ENCODE peak calls at places on chromosomes 16 and 17, in four cellular contexts. One of them, this sample, is unnamed.
A peak's percentile ranks its signal among the peaks of the same experiment; 100 is the strongest.

GRCh38 chr16:49858200-49859129 is 2.6 kb upstream of the ZNF423 start:
- DNase-seq in right atrium auricular region: no peak
- DNase-seq in stomach: no peak
- DNase-seq in heart left ventricle: peak; percentile 82
- DNase-seq in this sample: peak; percentile 87

GRCh38 chr16:85392756-85393673 is 220.1 kb upstream of the GSE1 start:
- DNase-seq in heart left ventricle: peak; percentile 34
- DNase-seq in right atrium auricular region: no peak
- DNase-seq in stomach: no peak
- DNase-seq in this sample: no peak

GRCh38 chr17:82089723-82090548 is 8.1 kb downstream of the FASN start:
- DNase-seq in right atrium auricular region: no peak
- DNase-seq in heart left ventricle: no peak
- DNase-seq in stomach: no peak
- DNase-seq in this sample: no peak

GRCh38 chr17:3695723-3696411 is at the start of gene P2RX5:
- DNase-seq in heart left ventricle: no peak
- DNase-seq in stomach: no peak
- DNase-seq in right atrium auricular region: no peak
- DNase-seq in this sample: no peak

GRCh38 chr16:10219742-10220141 is 37.5 kb upstream of the GRIN2A start:
- DNase-seq in heart left ventricle: no peak
- DNase-seq in stomach: no peak
- DNase-seq in right atrium auricular region: no peak
- DNase-seq in this sample: no peak

GRCh38 chr17:41772586-41773189 is 13.8 kb downstream of the JUP start:
- DNase-seq in right atrium auricular region: no peak
- DNase-seq in stomach: no peak
- DNase-seq in heart left ventricle: no peak
- DNase-seq in this sample: no peak

GRCh38 chr16:53504161-53504663 is 1.2 kb upstream of the AKTIP start:
- DNase-seq in heart left ventricle: peak; percentile 68
- DNase-seq in stomach: peak; percentile 36
- DNase-seq in right atrium auricular region: peak; percentile 80
- DNase-seq in this sample: peak; percentile 40

GRCh38 chr16:4487955-4488481 is 11.8 kb downstream of the HMOX2 start:
- DNase-seq in stomach: peak; percentile 42
- DNase-seq in heart left ventricle: no peak
- DNase-seq in right atrium auricular region: no peak
- DNase-seq in this sample: no peak

GRCh38 chr17:12070561-12070960 is 49.9 kb downstream of the MAP2K4 start:
- DNase-seq in heart left ventricle: no peak
- DNase-seq in stomach: no peak
- DNase-seq in right atrium auricular region: no peak
- DNase-seq in this sample: no peak

DNA sequence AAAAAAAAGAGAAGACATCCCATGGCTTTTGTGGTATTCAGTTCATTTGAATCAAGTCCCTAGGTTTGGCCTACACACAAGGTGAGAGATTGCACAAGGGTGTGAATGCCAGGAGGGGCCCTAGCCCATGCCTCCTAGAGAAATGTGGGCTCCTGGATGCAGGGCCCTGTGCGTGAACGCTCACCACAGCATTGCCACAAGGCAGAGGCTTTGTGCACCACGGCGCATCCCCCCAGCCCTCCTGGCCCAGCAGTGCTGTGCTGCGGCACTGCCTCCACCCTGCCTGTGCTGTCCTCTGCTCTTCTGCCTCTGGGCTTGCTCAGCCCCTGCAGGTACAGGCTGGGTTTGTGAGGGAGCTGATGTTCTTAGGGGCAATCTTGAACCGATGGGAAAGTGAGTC is 80.9 kb upstream of the MED9 start:
- DNase-seq in heart left ventricle: peak; percentile 6
- DNase-seq in stomach: no peak
- DNase-seq in right atrium auricular region: no peak
- DNase-seq in this sample: no peak
- H3K4me1 ChIP-seq in heart left ventricle: no peaks in the 10 kb centered on the region
- H3K4me1 ChIP-seq in stomach: no peaks in the 10 kb centered on the region
- H3K4me1 ChIP-seq in right atrium auricular region: no peaks in the 10 kb centered on the region
- H3K4me1 ChIP-seq in this sample: no peaks in the 10 kb centered on the region

GRCh38 chr17:44775136-44775837 is 16.5 kb downstream of the ADAM11 start:
- DNase-seq in heart left ventricle: peak; percentile 98
- DNase-seq in stomach: peak; percentile 97
- DNase-seq in right atrium auricular region: peak; percentile 96
- DNase-seq in this sample: peak; percentile 98
- H3K27ac ChIP-seq in heart left ventricle: no peak overlapping the region
- H3K27ac ChIP-seq in stomach: peak overlapping the region; percentile 5
- H3K27ac ChIP-seq in right atrium auricular region: peak overlapping the region; percentile 54
- H3K27ac ChIP-seq in this sample: no peak overlapping the region

DNA sequence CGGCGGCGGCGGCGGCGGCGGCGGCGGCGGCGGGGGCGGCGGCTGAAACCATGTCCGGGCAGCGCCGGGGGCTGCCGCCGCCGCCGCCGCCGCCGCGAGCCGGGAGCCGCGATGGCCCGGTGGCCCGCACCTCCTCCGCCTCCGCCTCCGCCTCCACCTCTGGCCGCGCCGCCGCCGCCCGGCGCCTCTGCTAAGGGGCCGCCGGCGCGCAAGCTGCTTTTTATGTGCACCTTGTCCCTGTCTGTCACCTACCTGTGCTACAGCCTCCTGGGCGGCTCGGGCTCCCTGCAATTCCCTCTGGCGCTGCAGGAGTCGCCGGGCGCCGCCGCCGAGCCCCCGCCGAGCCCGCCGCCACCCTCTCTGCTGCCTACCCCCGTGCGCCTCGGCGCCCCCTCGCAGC is 548 bp downstream of the HS3ST4 start:
- DNase-seq in heart left ventricle: no peak
- DNase-seq in right atrium auricular region: no peak
- DNase-seq in stomach: peak; percentile 25
- DNase-seq in this sample: no peak
- TF ChIP-seq CTCF in heart left ventricle: no peak
- TF ChIP-seq CTCF in right atrium auricular region: no peak
- TF ChIP-seq CTCF in stomach: no peak
- TF ChIP-seq CTCF in this sample: no peak

GRCh38 chr16:89344314-89344828 is 126.9 kb downstream of the ZNF778 start:
- DNase-seq in right atrium auricular region: no peak
- DNase-seq in heart left ventricle: no peak
- DNase-seq in stomach: no peak
- DNase-seq in this sample: no peak
- H3K4me1 ChIP-seq in right atrium auricular region: no peaks in the 10 kb centered on the region
- H3K4me1 ChIP-seq in heart left ventricle: peaks cover 13% of the 10 kb centered on the region
- H3K4me1 ChIP-seq in stomach: peaks cover 37% of the 10 kb centered on the region
- H3K4me1 ChIP-seq in this sample: no peaks in the 10 kb centered on the region